ENCODE peak calls at places on chromosome 13, in nine cellular contexts. C is endodermal cell, M is heart right ventricle, X is PC-9, N is astrocyte, A is Peyer's patch, I is WERI-Rb-1, D is uterus, V is cardiac muscle cell. G is an unnamed sample. For H3K36me3, the result is how much of the 10 kb centered on the place peaks cover.

GRCh38 chr13:74796126-74796643 is 662.0 kb upstream of the KLF12 start:
- DNase-seq in A (no peak), X (no peak), I (no peak), N (no peak), C (no peak), M (no peak), V (no peak), D (no peak), G (no peak)

GRCh38 chr13:40408602-40409001 is 257.8 kb downstream of the FOXO1 start:
- DNase-seq in N (peak), A (no peak), C (no peak), I (no peak), X (no peak), V (no peak), M (no peak), D (no peak), G (no peak)

GRCh38 chr13:103102482-103102881 is 36.3 kb upstream of the SLC10A2 start:
- DNase-seq in N (no peak), D (no peak), A (no peak), V (no peak), X (no peak), C (no peak), I (no peak), M (no peak), G (peak)

GRCh38 chr13:101323601-101324000 is 92.7 kb downstream of the NALCN start:
- DNase-seq in C (no peak), N (no peak), I (no peak), D (no peak), A (no peak), X (no peak), M (no peak), V (no peak), G (no peak)

GRCh38 chr13:66407159-66407558 is 823.0 kb downstream of the PCDH9 start:
- DNase-seq in I (no peak), A (no peak), C (no peak), N (no peak), V (no peak), M (no peak), D (no peak), X (no peak), G (no peak)

GRCh38 chr13:85666356-85666755 is 132.9 kb downstream of the SLITRK6 start:
- DNase-seq in V (peak), M (no peak), D (no peak), X (no peak), I (no peak), C (peak), N (no peak), A (no peak), G (peak)

GRCh38 chr13:38419312-38419873 is 69.7 kb downstream of the UFM1 start:
- DNase-seq in I (no peak), N (no peak), A (no peak), C (no peak), M (no peak), D (no peak), X (no peak), V (no peak), G (no peak)

GRCh38 chr13:105565328-105565727 is 970.1 kb downstream of the EFNB2 start:
- DNase-seq in D (no peak), I (no peak), V (no peak), X (no peak), N (no peak), M (no peak), C (no peak), A (no peak), G (no peak)

GRCh38 chr13:24495151-24495729 is 17.3 kb downstream of the PARP4 start:
- DNase-seq in D (no peak), I (no peak), A (no peak), C (no peak), V (no peak), X (peak), M (no peak), N (no peak), G (no peak)

GRCh38 chr13:24493356-24493755 is 19.2 kb downstream of the PARP4 start:
- DNase-seq in M (no peak), D (no peak), N (peak), C (no peak), V (no peak), I (no peak), A (no peak), X (no peak), G (no peak)

GRCh38 chr13:24500977-24501376 is 11.6 kb downstream of the PARP4 start:
- DNase-seq in M (no peak), N (peak), V (no peak), C (no peak), X (no peak), I (no peak), D (no peak), A (no peak), G (no peak)

GRCh38 chr13:24502567-24503375 is 9.8 kb downstream of the PARP4 start:
- DNase-seq in I (no peak), M (peak), A (peak), V (no peak), X (peak), C (peak), D (no peak), N (peak), G (peak)

DNA sequence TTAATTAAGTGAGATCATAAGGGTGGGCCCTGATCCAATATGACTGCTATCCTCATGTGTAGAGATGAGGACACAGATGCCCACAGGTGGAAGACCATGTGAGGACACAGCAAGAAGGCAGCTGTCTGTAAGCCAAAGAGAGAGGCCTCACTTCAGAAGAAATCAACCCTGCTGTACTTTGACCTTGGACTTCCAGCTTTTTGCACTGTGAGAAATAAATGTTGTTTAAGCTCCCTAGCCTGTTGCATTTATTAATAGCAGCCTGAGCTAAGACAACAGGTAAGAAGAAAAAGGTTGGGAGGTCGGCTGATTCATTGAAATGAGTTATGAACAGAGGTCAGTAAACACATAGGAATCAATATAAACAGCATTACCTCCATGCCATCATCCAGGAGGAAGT is 14.8 kb downstream of the PARP4 start:
- DNase-seq in N (no peak), M (no peak), D (no peak), X (no peak), V (no peak), A (no peak), C (no peak), I (no peak), G (no peak)
- H3K36me3 ChIP-seq in N (under half), M (under half), D (under half), X (half or more), V (under half), A (under half), C (half or more), I (half or more), G (under half)

DNA sequence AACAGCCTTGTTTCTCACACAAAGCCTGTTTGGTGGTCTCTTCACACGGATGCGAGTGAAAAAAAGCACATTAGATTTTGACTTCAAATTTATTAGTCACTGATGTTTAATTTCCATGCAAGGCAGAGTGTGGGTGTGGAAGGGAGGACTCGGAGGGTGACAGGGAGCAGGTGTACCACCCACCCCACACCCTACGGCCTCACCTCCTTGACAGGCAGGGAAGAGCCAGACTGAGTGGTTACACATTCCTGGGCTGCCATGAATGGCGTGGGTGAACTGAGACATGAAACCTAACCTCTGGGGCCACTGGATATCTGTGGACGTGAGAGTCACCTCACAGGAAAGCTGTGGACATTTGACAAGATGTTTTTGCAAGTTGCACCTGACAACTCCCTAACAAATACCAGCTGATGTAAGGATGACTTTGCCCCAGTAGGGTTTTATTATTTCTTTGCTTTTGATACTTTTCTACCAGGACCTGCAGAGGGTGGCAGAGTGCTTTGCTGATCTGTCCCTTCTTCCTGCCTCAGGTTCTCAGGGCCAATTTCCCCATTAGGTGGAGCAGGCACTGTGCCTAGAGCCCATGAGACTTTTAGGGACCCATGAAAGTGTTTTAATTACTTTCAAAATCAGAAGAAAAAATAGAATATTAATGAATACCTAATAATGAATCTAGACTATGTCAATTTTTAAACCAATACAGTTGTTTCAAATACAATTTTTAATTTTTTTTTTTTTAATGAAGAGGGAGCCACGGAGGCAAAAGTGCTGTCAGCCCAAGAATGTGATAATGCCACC is 58.2 kb upstream of the CYSLTR2 start:
- DNase-seq in V (peak), C (peak), M (no peak), A (peak), I (no peak), X (peak), N (peak), D (peak), G (peak)
- H3K4me3 ChIP-seq in V (no peak), C (no peak), M (no peak), A (no peak), I (no peak), X (no peak), N (no peak), D (no peak), G (no peak)

GRCh38 chr13:113605461-113605860 is 20.9 kb downstream of the TFDP1 start:
- DNase-seq in A (no peak), D (no peak), X (no peak), V (no peak), N (no peak), M (no peak), I (no peak), C (no peak), G (no peak)

GRCh38 chr13:113605866-113606438 is 21.4 kb downstream of the TFDP1 start:
- DNase-seq in M (no peak), N (no peak), V (no peak), X (no peak), C (no peak), I (no peak), D (no peak), A (no peak), G (no peak)

GRCh38 chr13:113607477-113608245 is 23.1 kb downstream of the TFDP1 start:
- DNase-seq in M (no peak), A (no peak), D (no peak), C (no peak), I (no peak), N (no peak), X (no peak), V (no peak), G (no peak)

GRCh38 chr13:113608246-113608635 is 23.7 kb downstream of the TFDP1 start:
- DNase-seq in A (no peak), I (no peak), V (no peak), D (no peak), M (no peak), X (no peak), C (no peak), N (no peak), G (no peak)

DNA sequence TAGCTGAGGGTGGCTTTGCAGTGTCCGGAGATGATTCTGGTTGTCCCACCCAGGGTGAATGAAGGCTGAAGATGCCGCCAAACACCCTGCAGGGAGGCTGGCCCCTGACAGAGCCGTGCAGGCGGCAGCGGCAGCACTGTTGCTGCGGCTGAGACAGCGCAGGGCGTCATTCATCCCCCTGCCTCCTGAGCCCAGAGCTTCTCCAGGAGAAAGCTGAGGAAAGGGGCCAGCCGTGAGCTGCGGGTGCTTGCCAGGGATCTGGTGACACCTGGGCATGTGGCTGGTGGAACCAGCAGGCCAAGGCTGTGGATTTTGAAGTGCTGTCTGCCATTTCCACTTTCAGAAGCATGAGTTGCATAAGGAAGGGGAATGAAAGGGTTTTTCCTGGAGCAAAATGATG is 22.5 kb downstream of the TFDP1 start:
- DNase-seq in N (no peak), X (no peak), I (no peak), C (no peak), A (no peak), D (no peak), V (no peak), M (no peak), G (no peak)
- H3K36me3 ChIP-seq in N (under half), X (under half), I (half or more), C (under half), A (under half), D (under half), V (under half), M (under half), G (under half)

DNA sequence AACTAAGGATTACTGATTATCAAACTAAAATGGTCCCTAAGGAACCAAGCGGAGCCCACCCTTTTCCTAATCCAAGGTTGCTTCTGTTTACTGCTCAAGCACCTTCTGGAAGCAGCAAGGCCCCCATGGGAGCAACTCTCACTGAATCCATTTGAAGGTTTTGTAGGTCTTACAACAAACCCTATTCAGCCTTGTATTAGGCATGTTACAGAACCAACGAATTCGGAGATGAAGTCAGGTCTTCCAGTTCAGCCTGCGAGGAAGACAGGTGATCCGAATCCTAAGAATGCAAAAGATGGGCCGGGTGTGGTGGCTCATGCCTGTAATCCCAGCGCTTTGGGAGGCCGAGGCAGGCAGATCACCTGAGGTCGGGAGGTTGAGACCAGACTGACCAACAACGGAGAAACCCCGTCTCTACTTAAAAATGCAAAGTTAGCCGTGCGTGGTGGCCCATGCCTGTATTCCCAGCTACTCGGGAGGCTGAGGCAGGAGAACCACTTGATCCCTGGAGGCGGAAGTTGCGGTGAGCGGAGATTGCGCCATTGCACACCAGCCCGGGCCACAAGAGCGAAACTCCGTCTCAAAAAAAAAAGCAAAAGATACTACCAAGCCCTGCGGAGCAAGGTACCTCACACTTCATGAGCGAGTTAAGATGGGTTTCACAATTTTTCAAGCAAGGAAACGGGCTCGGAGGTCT is 744 bp downstream of the ZAR1L start:
- DNase-seq in D (no peak), I (no peak), A (peak), M (peak), V (no peak), C (no peak), N (no peak), X (peak), G (no peak)
- H3K4me3 ChIP-seq in D (no peak), I (peak), A (peak), M (peak), V (no peak), C (peak), N (peak), X (peak), G (peak)

DNA sequence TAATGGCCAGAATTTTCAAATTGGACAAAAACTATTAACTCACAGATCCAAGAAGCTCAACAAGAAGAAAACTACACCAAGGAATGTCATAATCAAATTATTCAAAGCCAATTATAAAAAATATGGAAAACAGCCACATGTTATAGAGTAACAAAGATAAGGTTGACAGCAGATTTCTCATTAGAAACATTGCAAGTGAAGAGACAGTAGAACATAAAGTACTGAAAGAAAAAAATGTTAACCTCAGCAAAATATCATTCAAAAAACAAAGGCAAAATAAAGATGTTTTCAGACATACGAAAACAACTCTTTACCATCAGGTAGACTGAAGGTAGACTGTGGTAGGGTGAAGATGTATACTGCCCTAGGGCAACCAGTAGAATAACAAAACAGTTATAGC is 83.4 kb downstream of the KCNRG start:
- DNase-seq in N (no peak), A (no peak), D (no peak), X (no peak), V (no peak), I (no peak), M (no peak), C (no peak), G (no peak)
- H3K36me3 ChIP-seq in N (under half), A (under half), D (under half), X (under half), V (under half), I (under half), M (under half), C (under half), G (under half)

DNA sequence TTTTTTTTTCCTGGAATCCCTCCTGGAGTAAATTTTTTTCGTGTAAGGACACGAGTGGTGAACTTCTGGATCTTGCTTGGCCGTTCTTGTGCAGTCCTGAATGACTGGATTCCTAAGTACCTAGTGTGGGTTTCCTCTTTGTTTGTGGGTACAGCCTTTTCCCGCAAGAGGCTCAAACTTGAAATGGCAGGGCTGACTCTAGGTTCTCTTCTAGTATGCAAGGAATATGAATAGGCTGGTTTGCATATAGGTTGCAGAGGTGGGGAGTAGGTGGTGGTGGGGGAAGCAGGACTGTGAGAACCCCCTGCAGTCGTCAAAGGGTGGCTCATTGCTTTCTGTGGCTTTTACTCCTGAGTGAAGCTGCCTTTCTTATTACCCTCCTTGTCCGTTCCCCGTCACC is 13.6 kb downstream of the UBAC2 start:
- DNase-seq in X (peak), A (no peak), V (no peak), I (no peak), C (no peak), D (no peak), M (no peak), N (no peak), G (peak)
- H3K4me3 ChIP-seq in X (no peak), A (no peak), V (no peak), I (no peak), C (no peak), D (no peak), M (no peak), N (no peak), G (no peak)

GRCh38 chr13:34165158-34165557 is 347.2 kb downstream of the RFC3 start:
- DNase-seq in N (no peak), X (no peak), V (no peak), I (no peak), M (no peak), A (no peak), C (no peak), D (no peak), G (no peak)
- H3K36me3 ChIP-seq in N (under half), X (under half), V (under half), I (under half), M (under half), A (under half), C (under half), D (under half), G (under half)

GRCh38 chr13:71758823-71759222 is 108.2 kb downstream of the DACH1 start:
- DNase-seq in D (no peak), A (no peak), C (no peak), X (no peak), M (no peak), I (no peak), N (peak), V (peak), G (no peak)

GRCh38 chr13:71754407-71754974 is 112.5 kb downstream of the DACH1 start:
- DNase-seq in C (no peak), X (no peak), I (no peak), M (no peak), V (no peak), D (peak), N (no peak), A (no peak), G (no peak)

GRCh38 chr13:71759506-71760225 is 107.3 kb downstream of the DACH1 start:
- DNase-seq in V (no peak), C (peak), A (no peak), D (no peak), X (no peak), M (no peak), N (peak), I (no peak), G (peak)

GRCh38 chr13:71760226-71760591 is 106.8 kb downstream of the DACH1 start:
- DNase-seq in N (no peak), A (no peak), D (no peak), V (no peak), C (no peak), I (no peak), M (no peak), X (no peak), G (no peak)
- H3K4me3 ChIP-seq in N (peak), A (no peak), D (no peak), V (no peak), C (no peak), I (no peak), M (no peak), X (no peak), G (no peak)

DNA sequence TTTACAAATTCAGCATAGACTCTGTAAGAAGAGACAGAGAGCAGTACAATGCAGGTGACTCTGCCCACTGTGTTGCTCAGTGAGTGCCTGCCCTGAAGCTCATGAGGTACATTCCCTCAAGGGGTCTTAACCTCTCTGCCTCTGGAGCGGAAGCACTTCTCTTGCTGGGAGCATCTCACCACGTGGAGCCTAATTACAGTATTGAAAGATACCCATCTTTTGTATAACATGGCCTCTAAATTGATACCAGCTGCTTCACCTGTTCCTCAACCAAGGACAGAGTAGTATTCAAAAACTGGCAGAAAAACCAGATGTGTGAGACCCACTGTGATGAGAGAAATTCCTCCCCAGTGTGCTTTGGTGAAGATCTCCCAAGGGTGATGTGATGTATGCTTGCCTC is 77.1 kb downstream of the SACS start:
- DNase-seq in I (no peak), X (no peak), M (no peak), D (no peak), N (no peak), C (no peak), A (no peak), V (no peak), G (no peak)
- H3K36me3 ChIP-seq in I (half or more), X (under half), M (under half), D (under half), N (half or more), C (under half), A (under half), V (under half), G (under half)

G was measured in H7.